ENCODE peak calls at places on chromosomes 2 and 18, in seven cellular contexts. N, K, X, B, Q, O and M are unnamed samples.

GRCh38 chr2:158124896-158125295 is 23.2 kb downstream of the UPP2 start:
- DNase-seq in X (no peak), K (no peak), B (no peak), O (no peak), N (no peak), Q (no peak), M (no peak)

GRCh38 chr2:111157071-111157661 is 36.5 kb downstream of the BCL2L11 start:
- DNase-seq in Q (no peak), O (no peak), K (no peak), X (no peak), N (no peak), B (no peak), M (no peak)

GRCh38 chr2:208311321-208311720 is 45.3 kb downstream of the PIKFYVE start:
- DNase-seq in K (no peak), B (no peak), Q (no peak), X (no peak), N (no peak), O (no peak), M (no peak)

GRCh38 chr2:65292461-65293127 is 65.0 kb downstream of the ACTR2 start:
- DNase-seq in Q (peak), N (no peak), O (no peak), K (no peak), B (no peak), X (no peak), M (no peak)

GRCh38 chr2:375270-375946 is 87.5 kb upstream of the ALKAL2 start:
- DNase-seq in Q (no peak), B (no peak), N (no peak), K (no peak), X (no peak), O (no peak), M (no peak)

GRCh38 chr18:48222118-48222517 is 187.1 kb downstream of the ZBTB7C start:
- DNase-seq in O (no peak), Q (peak), X (peak), K (peak), B (peak), N (no peak), M (peak)

GRCh38 chr2:233938676-233939370 is 21.6 kb downstream of the TRPM8 start:
- DNase-seq in Q (peak), B (no peak), X (no peak), N (no peak), K (no peak), O (no peak), M (no peak)

GRCh38 chr18:40041951-40042350 is 1913.1 kb upstream of the PIK3C3 start:
- DNase-seq in X (no peak), B (no peak), O (no peak), N (no peak), K (no peak), Q (no peak), M (no peak)

GRCh38 chr18:24632158-24632988 is 171.9 kb downstream of the HRH4 start:
- DNase-seq in N (no peak), K (no peak), B (no peak), O (no peak), Q (no peak), X (no peak), M (no peak)

GRCh38 chr2:71781695-71782228 is 328.4 kb downstream of the DYSF start:
- DNase-seq in N (no peak), Q (no peak), O (no peak), X (no peak), B (no peak), K (no peak), M (no peak)

GRCh38 chr2:84942964-84943421 is 28.0 kb upstream of the KCMF1 start:
- DNase-seq in Q (peak), X (no peak), O (no peak), K (peak), N (no peak), B (peak), M (peak)

GRCh38 chr2:164913640-164914346 is 41.5 kb downstream of the SLC38A11 start:
- DNase-seq in X (no peak), Q (peak), K (peak), O (peak), B (no peak), N (no peak), M (peak)

GRCh38 chr2:15119722-15120175 is 441.4 kb downstream of the NBAS start:
- DNase-seq in Q (no peak), N (no peak), X (peak), B (no peak), O (no peak), K (no peak), M (no peak)

GRCh38 chr18:7904529-7904928 is 337.4 kb downstream of the PTPRM start:
- DNase-seq in N (no peak), K (peak), X (no peak), Q (peak), B (peak), O (peak), M (no peak)

GRCh38 chr2:240235149-240235803 is 94.8 kb upstream of the OTOS start:
- DNase-seq in X (no peak), B (no peak), Q (no peak), O (no peak), K (no peak), N (no peak), M (no peak)

GRCh38 chr2:157891630-157892016 is 15.5 kb upstream of the ACVR1 start:
- DNase-seq in X (no peak), B (no peak), Q (no peak), N (no peak), K (no peak), O (no peak), M (no peak)

GRCh38 chr2:117851969-117852368 is 37.5 kb downstream of the DDX18 start:
- DNase-seq in Q (no peak), X (no peak), N (no peak), O (no peak), B (no peak), K (no peak), M (no peak)

GRCh38 chr2:37349376-37349775 is 4.9 kb downstream of the QPCT start:
- DNase-seq in N (no peak), O (no peak), K (no peak), Q (no peak), X (peak), B (no peak), M (no peak)

GRCh38 chr18:32771169-32771751 is 1.6 kb downstream of the KLHL14 start:
- DNase-seq in O (peak), Q (peak), B (peak), N (peak), X (no peak), K (no peak), M (peak)

GRCh38 chr2:241873081-241873802 is 3.7 kb downstream of the RTP5 start:
- DNase-seq in O (no peak), Q (no peak), X (no peak), N (no peak), K (no peak), B (no peak), M (no peak)

GRCh38 chr2:1605102-1605501 is 139.2 kb downstream of the PXDN start:
- DNase-seq in K (no peak), B (peak), O (no peak), Q (no peak), X (no peak), N (no peak), M (peak)

GRCh38 chr2:27687232-27687631 is 23.5 kb downstream of the SLC4A1AP start:
- DNase-seq in K (no peak), X (no peak), N (no peak), B (no peak), Q (no peak), O (no peak), M (no peak)

GRCh38 chr2:9110893-9111569 is 95.6 kb upstream of the ASAP2 start:
- DNase-seq in B (peak), X (no peak), Q (no peak), K (peak), O (no peak), N (no peak), M (no peak)

GRCh38 chr2:9889812-9890261 is 46.6 kb downstream of the TAF1B start:
- DNase-seq in X (no peak), K (no peak), B (no peak), O (no peak), N (no peak), Q (no peak), M (peak)

GRCh38 chr2:197514754-197515153 is 1.1 kb upstream of the MOB4 start:
- DNase-seq in O (peak), K (no peak), B (no peak), Q (peak), X (peak), N (no peak), M (peak)

GRCh38 chr2:65353927-65354326 is 78.5 kb downstream of the SPRED2 start:
- DNase-seq in X (peak), B (no peak), O (no peak), Q (no peak), K (no peak), N (no peak), M (no peak)

GRCh38 chr18:67133669-67134068 is 382.9 kb downstream of the DSEL start:
- DNase-seq in Q (no peak), N (no peak), K (no peak), B (no peak), O (no peak), X (no peak), M (no peak)

GRCh38 chr2:106076941-106077340 is 117.2 kb downstream of the UXS1 start:
- DNase-seq in Q (no peak), O (no peak), N (no peak), K (no peak), X (no peak), B (no peak), M (no peak)

GRCh38 chr2:73561422-73561821 is 80.8 kb downstream of the NAT8 start:
- DNase-seq in N (no peak), K (peak), O (peak), B (no peak), X (no peak), Q (peak), M (no peak)

GRCh38 chr2:191693151-191693550 is 15.2 kb downstream of the NABP1 start:
- DNase-seq in O (no peak), Q (peak), X (no peak), B (no peak), K (no peak), N (no peak), M (no peak)

GRCh38 chr18:73669299-73669698 is 478.3 kb downstream of the FBXO15 start:
- DNase-seq in O (peak), N (no peak), K (peak), B (peak), X (no peak), Q (peak), M (peak)

GRCh38 chr18:6997802-6998201 is 119.8 kb downstream of the LAMA1 start:
- DNase-seq in O (no peak), Q (peak), N (no peak), B (peak), X (no peak), K (peak), M (no peak)